ENCODE peak calls at places on chromosomes 11 and 22, in nine cellular contexts. T is mucosa of descending colon, L is breast epithelium, N is transverse colon, M is right cardiac atrium, D is A549, H is NT2/D1, Y is testis, Z is ovary. U is an unnamed sample. For H3K4me1 and H3K9me3, the result is how much of the 10 kb centered on the place peaks cover.

GRCh38 chr22:36341640-36342041 is 46.1 kb downstream of the MYH9 start:
- DNase-seq in N (no peak), D (no peak), L (no peak), Y (no peak), H (no peak), M (no peak), Z (no peak), T (no peak), U (no peak)

GRCh38 chr22:24843048-24843447 is 37.0 kb downstream of the SGSM1 start:
- DNase-seq in H (no peak), L (no peak), N (no peak), T (peak), M (no peak), D (no peak), Y (no peak), Z (no peak), U (no peak)

GRCh38 chr11:35144811-35145210 is 5.8 kb downstream of the CD44 start:
- DNase-seq in T (no peak), L (no peak), D (no peak), H (no peak), M (no peak), N (no peak), Z (no peak), Y (no peak), U (no peak)

GRCh38 chr11:24619900-24620299 is 123.0 kb downstream of the LUZP2 start:
- DNase-seq in Y (no peak), H (no peak), D (no peak), M (no peak), N (no peak), L (no peak), T (no peak), Z (no peak), U (no peak)

GRCh38 chr11:48150213-48150612 is 66.4 kb upstream of the OR4B1 start:
- DNase-seq in Y (no peak), H (no peak), D (no peak), L (no peak), Z (no peak), T (no peak), M (no peak), N (peak), U (no peak)

GRCh38 chr11:125463590-125464265 is 32.3 kb downstream of the FEZ1 start:
- DNase-seq in Y (no peak), N (no peak), D (no peak), H (no peak), T (no peak), L (no peak), Z (no peak), M (no peak), U (no peak)

GRCh38 chr22:38843716-38844660 is at the start of gene NPTXR:
- DNase-seq in D (peak), M (peak), T (peak), N (peak), Z (peak), L (no peak), Y (peak), H (peak), U (peak)

GRCh38 chr11:104623518-104623917 is 274.7 kb downstream of the CASP12 start:
- DNase-seq in D (no peak), M (no peak), Z (no peak), L (no peak), N (no peak), H (no peak), T (no peak), Y (no peak), U (no peak)

GRCh38 chr11:45593992-45594391 is 71.4 kb downstream of the CHST1 start:
- DNase-seq in M (no peak), D (no peak), N (no peak), H (no peak), Y (peak), T (no peak), Z (no peak), L (no peak), U (no peak)

GRCh38 chr11:20854214-20854613 is 184.8 kb downstream of the NELL1 start:
- DNase-seq in H (peak), L (no peak), T (no peak), M (no peak), N (no peak), D (no peak), Y (no peak), Z (no peak), U (no peak)

GRCh38 chr22:21941921-21942320 is 10.7 kb downstream of the PPM1F start:
- DNase-seq in Z (no peak), L (no peak), M (peak), D (no peak), H (no peak), Y (no peak), N (no peak), T (no peak), U (no peak)

GRCh38 chr11:35270342-35270741 is 131.4 kb downstream of the CD44 start:
- DNase-seq in Z (no peak), D (no peak), T (no peak), N (no peak), Y (no peak), L (no peak), M (no peak), H (no peak), U (no peak)

GRCh38 chr11:16925495-16926065 is 88.6 kb downstream of the PLEKHA7 start:
- DNase-seq in L (peak), M (peak), T (peak), N (peak), Y (peak), H (peak), Z (peak), D (peak), U (peak)

GRCh38 chr11:13216019-13217006 is 61.3 kb upstream of the BMAL1 start:
- DNase-seq in Y (no peak), Z (no peak), M (peak), N (no peak), D (peak), T (no peak), H (peak), L (no peak), U (no peak)

GRCh38 chr22:30140414-30140813 is 60.1 kb downstream of the HORMAD2 start:
- DNase-seq in L (no peak), Z (no peak), D (no peak), M (no peak), T (no peak), H (no peak), N (no peak), Y (no peak), U (no peak)

GRCh38 chr22:46057206-46057605 is 80.2 kb upstream of the WNT7B start:
- DNase-seq in N (peak), Z (peak), M (peak), D (no peak), Y (peak), L (peak), H (no peak), T (peak), U (peak)
- H3K4me1 ChIP-seq in N (under half), Z (under half), M (under half), D (under half), Y (half or more), L (under half), H (under half), T (under half), U (half or more)

DNA sequence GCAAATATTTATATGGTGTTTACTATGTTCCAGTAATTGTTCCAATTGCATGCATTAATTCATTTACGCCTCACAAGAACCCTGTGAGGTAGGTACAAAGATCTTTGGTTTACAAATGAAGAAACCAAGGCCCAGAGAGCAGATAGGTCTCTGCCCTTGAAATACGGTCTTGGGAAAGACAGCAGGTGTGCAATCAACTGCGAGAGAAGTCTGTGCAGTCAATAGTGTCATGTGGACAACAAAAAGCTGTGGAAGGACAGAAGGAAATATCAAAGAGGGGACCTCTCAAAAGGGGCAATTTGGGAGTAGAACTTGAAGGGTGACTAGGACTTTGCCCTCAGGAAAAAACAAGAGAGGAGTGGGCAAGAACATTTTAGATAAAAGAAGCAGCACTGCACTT is 8.9 kb downstream of the CNTF start:
- DNase-seq in D (no peak), M (no peak), N (no peak), Z (no peak), H (no peak), L (no peak), T (no peak), Y (no peak), U (no peak)
- H3K4me3 ChIP-seq in D (no peak), M (no peak), N (no peak), Z (no peak), H (no peak), L (no peak), T (no peak), Y (no peak), U (no peak)

DNA sequence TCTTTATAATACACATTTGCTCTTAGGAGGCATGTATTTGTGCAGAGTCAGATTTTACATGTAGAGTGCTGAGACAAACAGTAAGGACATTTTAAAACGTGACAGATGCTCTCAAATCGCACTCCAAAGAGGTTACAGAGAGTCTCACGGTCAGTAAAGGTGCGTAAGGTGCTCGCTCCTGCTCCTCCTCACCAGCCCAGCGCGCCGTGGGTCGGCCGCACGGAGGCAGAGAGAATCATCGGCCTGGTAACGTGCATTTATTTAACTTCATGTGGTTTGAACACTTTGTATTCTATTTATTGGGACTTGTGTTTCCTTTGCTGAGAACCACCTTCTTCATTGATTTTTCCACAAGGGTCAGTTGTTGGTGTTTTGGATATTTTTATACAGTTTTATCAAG is 900.1 kb downstream of the BRD1 start:
- DNase-seq in M (no peak), Y (no peak), Z (no peak), L (no peak), H (no peak), N (no peak), T (no peak), D (no peak), U (no peak)
- H3K9me3 ChIP-seq in M (under half), Y (under half), Z (under half), L (under half), H (under half), N (under half), T (under half), D (under half), U (under half)

DNA sequence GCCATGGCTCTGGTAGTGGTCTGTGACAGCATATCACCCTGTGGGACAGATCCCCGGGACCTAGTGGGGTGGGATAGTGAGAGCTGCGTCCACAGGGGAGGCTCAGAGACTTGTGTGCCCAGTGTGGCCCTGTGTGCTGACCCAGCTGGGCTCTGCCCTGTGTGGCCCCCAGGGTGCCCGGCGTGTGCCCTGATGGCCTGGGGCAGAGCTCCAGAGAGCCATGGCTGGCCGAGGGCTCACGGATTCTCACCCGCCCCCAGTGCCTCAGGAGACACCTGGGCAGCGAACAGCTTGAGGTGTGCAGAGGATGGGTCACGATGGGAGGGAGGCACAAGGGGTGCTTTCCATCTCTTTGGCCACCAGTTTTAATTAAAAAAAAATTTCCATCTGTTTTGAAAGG is 11.8 kb downstream of the LRP5 start:
- DNase-seq in Y (no peak), M (peak), N (no peak), D (no peak), Z (no peak), L (no peak), T (no peak), H (no peak), U (no peak)
- H3K4me1 ChIP-seq in Y (under half), M (under half), N (under half), D (under half), Z (under half), L (under half), T (under half), H (under half), U (half or more)

GRCh38 chr11:70804174-70804855 is 406.0 kb downstream of the CTTN start:
- DNase-seq in L (no peak), Y (no peak), H (no peak), T (no peak), D (no peak), M (no peak), Z (no peak), N (no peak), U (no peak)

GRCh38 chr11:70805243-70805642 is 406.9 kb downstream of the CTTN start:
- DNase-seq in T (no peak), D (no peak), N (no peak), Z (no peak), Y (no peak), M (no peak), H (no peak), L (no peak), U (no peak)

GRCh38 chr11:70807195-70807543 is 408.8 kb downstream of the CTTN start:
- DNase-seq in Z (no peak), N (no peak), D (no peak), H (no peak), L (no peak), M (no peak), Y (no peak), T (no peak), U (no peak)

GRCh38 chr11:70806461-70807194 is 408.3 kb downstream of the CTTN start:
- DNase-seq in T (no peak), D (no peak), N (no peak), L (no peak), Y (no peak), Z (no peak), H (no peak), M (no peak), U (no peak)

DNA sequence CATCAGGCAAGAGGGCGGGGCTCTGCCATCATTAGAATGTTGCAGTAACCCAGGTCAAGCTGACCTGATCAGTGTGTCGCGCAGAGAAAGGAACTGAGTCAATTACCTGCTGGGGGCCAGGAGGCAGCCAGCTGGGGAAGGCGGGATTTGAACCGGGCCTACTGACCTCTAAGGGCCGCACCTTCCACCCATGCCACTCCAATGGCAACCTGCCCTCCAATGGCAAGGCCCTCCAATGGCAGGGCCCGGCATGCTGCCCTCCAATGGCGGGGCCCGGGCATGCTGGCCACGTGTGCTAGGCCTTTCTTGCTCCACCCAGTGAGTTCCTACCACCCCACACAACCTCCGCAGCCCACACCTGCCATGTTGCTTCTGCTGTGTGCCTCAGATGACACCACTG is 407.6 kb downstream of the CTTN start:
- DNase-seq in T (no peak), M (no peak), D (no peak), N (no peak), L (no peak), Y (no peak), Z (no peak), H (no peak), U (no peak)
- H3K4me3 ChIP-seq in T (no peak), M (no peak), D (no peak), N (no peak), L (no peak), Y (no peak), Z (no peak), H (no peak), U (no peak)

DNA sequence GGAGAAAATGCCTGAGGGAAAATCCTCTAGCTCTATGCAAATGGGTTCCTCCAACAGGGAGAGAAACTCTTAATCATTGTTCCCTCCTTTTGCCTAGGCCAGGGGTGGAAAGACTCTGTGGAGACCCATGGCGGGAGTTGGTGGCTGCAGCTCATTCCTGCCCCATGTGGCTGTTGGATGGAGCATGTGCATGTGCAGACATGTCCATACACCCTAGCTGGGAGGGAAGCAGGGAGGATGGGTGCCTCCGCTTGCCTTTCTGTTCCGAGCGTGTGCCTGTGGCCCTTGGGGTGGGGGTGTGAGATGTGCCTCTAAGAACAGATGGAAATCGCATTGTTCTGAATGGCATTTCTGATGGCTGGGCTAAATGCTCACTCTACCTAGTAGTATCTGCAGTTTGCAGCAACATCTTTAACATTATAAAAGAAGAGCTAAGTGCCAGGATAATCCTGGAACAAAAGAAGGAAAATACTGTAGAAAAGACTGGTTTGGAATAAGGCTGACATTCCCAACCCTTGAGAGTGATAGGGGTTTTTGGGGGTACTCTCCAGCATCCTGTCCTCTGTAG is 31.7 kb downstream of the METTL15 start:
- DNase-seq in Z (no peak), M (no peak), D (no peak), T (no peak), L (no peak), Y (no peak), H (peak), N (no peak), U (no peak)
- H3K9me3 ChIP-seq in Z (under half), M (under half), D (under half), T (under half), L (under half), Y (under half), H (under half), N (under half), U (under half)